ENCODE peak calls at places on chromosomes 16 and 17, in eight cellular contexts. H, X, B, C, D, L, F and S are unnamed samples. For H3K36me3, the result is how much of the 10 kb centered on the place peaks cover.

GRCh38 chr17:7045492-7046126 is 1.7 kb upstream of the SLC16A11 start:
- DNase-seq in X (peak), F (no peak), L (peak), C (no peak), D (peak), B (no peak), H (peak), S (no peak)

GRCh38 chr17:3892095-3892998 is 506 bp downstream of the CAMKK1 start:
- DNase-seq in F (peak), C (peak), D (peak), H (peak), L (peak), X (no peak), B (peak), S (peak)

GRCh38 chr17:29549169-29549935 is 17.5 kb downstream of the ABHD15 start:
- DNase-seq in D (peak), B (no peak), F (no peak), L (no peak), C (no peak), X (no peak), H (no peak), S (no peak)

GRCh38 chr16:56513972-56514371 is 5.9 kb downstream of the BBS2 start:
- DNase-seq in L (peak), F (no peak), B (peak), D (peak), H (peak), X (peak), C (peak), S (no peak)

GRCh38 chr17:61806081-61806828 is 57.1 kb downstream of the BRIP1 start:
- DNase-seq in F (no peak), L (no peak), H (no peak), X (no peak), B (no peak), D (no peak), C (no peak), S (no peak)

GRCh38 chr16:19396555-19397011 is 21.1 kb upstream of the TMC5 start:
- DNase-seq in X (no peak), C (no peak), B (peak), L (peak), D (no peak), H (peak), F (no peak), S (no peak)

GRCh38 chr17:3796110-3796821 is 4.7 kb downstream of the ITGAE start:
- DNase-seq in D (no peak), H (peak), C (no peak), X (no peak), F (no peak), B (peak), L (peak), S (no peak)

GRCh38 chr16:11498683-11499082 is 88.0 kb downstream of the LITAF start:
- DNase-seq in H (peak), C (no peak), B (no peak), D (no peak), X (no peak), L (no peak), F (no peak), S (no peak)

GRCh38 chr16:56551796-56552738 is 12.8 kb upstream of the MT4 start:
- DNase-seq in L (peak), X (no peak), B (peak), F (no peak), C (peak), H (peak), D (no peak), S (no peak)

GRCh38 chr17:7910281-7910680 is 5.8 kb downstream of the RNF227 start:
- DNase-seq in L (no peak), D (no peak), X (no peak), B (no peak), C (no peak), F (no peak), H (no peak), S (no peak)

GRCh38 chr17:2237960-2238359 is 65.6 kb downstream of the SMG6 start:
- DNase-seq in D (no peak), F (no peak), L (no peak), C (no peak), X (no peak), B (no peak), H (no peak), S (no peak)

GRCh38 chr17:78947235-78948153 is 22.3 kb upstream of the TIMP2 start:
- DNase-seq in H (peak), D (no peak), L (peak), B (no peak), X (no peak), F (no peak), C (no peak), S (no peak)

DNA sequence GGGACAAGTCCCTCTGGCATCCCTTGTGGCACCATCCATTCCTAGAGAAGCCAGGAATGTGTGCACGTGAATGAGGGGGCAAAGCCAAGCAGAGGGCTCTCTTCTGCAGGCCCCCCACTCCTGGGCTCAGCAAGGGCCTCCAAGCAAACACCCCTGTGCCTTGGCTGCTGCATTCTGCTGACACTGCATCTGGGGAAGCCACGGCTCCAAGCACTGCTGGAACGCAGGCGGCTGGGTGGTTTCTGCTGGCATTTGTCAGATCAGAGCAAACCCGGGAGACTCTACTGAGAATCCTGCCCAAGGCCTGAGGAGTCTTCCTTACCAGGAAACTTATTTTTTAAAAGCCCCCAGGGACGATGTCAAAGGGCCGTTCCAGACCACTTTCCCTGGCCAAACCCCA is 23.3 kb downstream of the ATP6V0D1 start:
- DNase-seq in L (no peak), H (no peak), D (no peak), F (no peak), X (no peak), B (no peak), C (no peak), S (no peak)
- H3K36me3 ChIP-seq in L (under half), H (under half), D (under half), F (under half), X (under half), B (under half), C (under half), S (under half)

DNA sequence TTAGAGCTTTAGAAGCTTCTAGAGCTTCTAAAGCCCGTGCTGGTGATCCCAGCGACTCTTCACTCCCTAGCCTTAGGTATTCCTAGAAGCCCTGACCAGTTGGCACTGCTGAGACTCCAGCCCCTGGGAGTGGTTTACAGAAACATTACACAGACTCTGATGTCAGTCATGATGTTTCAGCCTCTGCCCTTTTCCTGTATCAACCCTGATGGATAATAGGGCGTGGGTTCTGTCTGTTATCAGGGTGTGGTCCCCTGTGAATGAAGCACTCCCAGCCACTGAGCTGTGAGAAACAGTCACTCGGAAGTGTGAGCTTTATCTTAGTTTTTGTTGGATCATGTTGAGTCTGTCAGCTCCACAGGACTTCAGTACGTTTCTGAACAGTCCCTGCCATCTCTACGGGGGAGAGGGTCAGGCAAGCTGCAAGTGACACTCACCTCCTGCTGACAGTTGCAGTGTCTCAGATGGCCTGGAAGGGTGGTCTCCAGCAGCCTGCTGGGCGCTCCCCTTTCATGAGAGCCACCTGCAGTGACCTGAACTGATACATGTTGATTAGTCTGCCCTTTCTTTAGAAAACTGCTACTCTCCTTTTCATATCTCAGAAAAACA is 12.8 kb downstream of the GOSR2 start:
- DNase-seq in H (no peak), D (no peak), F (no peak), L (peak), C (no peak), X (no peak), B (no peak), S (no peak)
- TF ChIP-seq POLR2A in H (no peak), D (no peak), F (no peak), L (no peak), C (no peak), X (no peak), B (no peak), S (no peak)

DNA sequence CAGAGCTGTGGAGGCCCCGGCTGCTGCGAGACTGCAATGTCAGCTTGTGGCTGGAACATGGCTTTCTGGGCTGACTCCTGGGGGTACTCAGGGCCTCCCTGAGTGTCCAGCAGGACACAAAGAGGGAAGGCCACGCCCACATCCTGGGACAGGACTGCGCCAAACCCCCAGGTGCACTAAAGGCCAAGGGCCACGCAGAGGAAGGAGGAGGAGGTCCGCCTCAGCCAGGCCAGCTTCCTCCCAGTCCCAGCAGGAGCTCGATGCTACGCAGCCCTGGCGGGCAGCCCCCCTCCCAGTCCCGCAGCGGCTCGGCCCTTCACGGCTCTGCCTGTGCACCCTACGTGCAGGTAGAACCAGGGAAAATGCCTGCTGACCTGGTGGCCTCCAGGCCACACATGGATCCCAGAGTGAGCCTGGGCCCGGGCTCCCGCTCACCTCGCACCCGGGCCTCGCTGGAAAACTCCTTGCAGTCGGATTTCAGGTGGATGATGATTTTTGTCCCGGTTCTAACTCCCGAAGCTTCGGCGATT is 21.2 kb downstream of the DNASE1 start:
- DNase-seq in D (no peak), B (no peak), L (no peak), H (no peak), C (no peak), X (no peak), F (no peak), S (no peak)
- H3K36me3 ChIP-seq in D (half or more), B (under half), L (half or more), H (under half), C (half or more), X (under half), F (under half), S (half or more)

DNA sequence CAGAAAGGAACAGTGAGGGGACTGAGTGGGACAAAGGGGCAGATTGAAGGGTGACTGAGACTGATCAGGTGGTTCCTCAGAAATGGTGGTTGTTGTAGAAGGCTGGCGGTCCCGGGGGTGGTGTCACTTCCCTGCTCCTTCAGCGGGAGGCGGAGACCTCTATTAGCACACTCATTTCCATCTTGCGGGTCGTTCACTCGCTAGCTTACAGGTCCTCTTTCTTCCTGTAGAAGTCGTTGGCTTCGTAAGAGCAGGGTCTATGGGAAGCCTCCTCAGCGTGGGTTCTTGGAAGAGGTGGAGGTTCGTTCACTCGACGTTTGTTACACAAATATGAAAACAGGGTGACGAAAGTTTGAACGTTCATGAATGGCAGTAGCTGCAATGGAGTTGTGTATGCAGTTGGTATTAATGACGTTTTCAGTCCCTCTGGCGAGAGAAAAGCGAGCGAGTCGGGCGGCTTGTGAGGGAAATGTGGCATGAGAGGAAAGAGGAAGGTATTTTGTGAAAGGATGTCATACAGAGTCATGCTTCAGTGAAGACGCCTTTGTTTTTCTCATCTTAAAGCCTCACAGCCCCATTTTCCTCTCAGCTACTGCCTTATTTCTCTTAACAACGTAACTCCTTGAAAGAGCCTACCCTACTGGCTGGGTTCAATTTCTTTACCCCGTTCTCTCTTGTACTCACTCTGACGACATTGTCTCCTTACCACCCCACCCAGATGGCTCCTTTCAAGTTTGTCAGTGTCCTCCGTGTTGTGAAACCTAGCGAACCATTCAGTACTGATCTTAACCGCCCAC is 667 bp downstream of the EFCAB13 start:
- DNase-seq in C (peak), X (no peak), L (peak), B (peak), H (peak), F (peak), D (peak), S (peak)
- TF ChIP-seq POLR2A in C (no peak), X (no peak), L (no peak), B (no peak), H (no peak), F (no peak), D (no peak), S (no peak)

GRCh38 chr17:80889231-80889896 is 102.3 kb upstream of the CHMP6 start:
- DNase-seq in X (no peak), H (no peak), C (no peak), L (no peak), F (no peak), B (no peak), D (no peak), S (no peak)

GRCh38 chr17:80887639-80888175 is 103.9 kb upstream of the CHMP6 start:
- DNase-seq in L (no peak), F (no peak), B (no peak), X (no peak), D (no peak), H (no peak), C (no peak), S (no peak)

GRCh38 chr17:80889897-80890550 is 101.6 kb upstream of the CHMP6 start:
- DNase-seq in L (no peak), H (no peak), X (no peak), B (no peak), C (no peak), D (no peak), F (no peak), S (no peak)

GRCh38 chr17:80886641-80887573 is 104.7 kb upstream of the CHMP6 start:
- DNase-seq in C (no peak), F (no peak), D (no peak), L (no peak), B (no peak), X (no peak), H (no peak), S (no peak)

DNA sequence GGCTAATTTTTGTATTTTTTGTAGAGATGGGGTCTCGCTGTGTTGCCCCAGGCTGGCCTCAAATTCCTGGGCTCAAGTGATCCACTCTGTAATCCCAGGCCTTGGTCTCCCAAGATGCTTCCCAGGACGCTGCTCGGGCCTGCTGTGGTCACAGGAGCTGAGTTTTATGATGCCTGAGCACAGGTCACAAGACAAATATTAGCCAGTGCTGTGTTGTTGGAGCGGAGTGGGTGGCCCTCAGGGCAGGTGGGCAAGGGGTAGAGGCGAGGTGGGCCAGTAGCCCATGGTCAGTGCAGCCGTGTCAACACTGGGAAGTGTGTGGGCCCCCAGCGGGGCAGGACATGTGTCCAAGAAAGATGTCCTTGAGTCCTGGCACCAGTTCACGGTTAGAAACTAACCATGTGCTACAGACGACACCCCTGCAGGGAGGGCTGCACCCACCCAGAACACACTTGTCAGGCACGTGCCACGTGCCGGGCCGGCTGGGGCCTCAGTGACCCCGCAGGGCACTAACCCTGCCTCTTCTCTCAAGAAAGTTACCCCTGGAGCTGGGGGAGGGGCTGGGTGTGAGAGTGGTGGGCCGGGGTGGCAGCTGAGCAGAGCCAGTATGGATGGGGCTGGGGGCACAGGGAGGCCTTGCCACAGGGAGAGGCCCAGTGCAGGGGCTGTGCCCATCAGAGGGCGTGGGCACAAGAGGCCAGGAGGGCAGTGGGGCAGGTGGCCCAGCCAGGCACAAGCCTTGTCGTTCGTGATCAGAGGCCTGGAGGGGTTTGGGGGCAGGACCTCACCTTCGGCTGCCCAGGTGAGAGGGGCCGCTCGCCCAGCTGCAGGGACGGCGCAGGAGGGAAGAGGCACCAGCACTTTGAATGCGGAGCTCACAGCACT is 103.1 kb upstream of the CHMP6 start:
- DNase-seq in H (no peak), B (no peak), F (no peak), D (no peak), C (no peak), L (no peak), X (no peak), S (no peak)
- H3K36me3 ChIP-seq in H (under half), B (under half), F (under half), D (under half), C (under half), L (under half), X (under half), S (half or more)

GRCh38 chr17:40548982-40549680 is 16.1 kb downstream of the CCR7 start:
- DNase-seq in F (peak), L (peak), D (peak), X (no peak), C (peak), B (peak), H (peak), S (peak)
- TF ChIP-seq POLR2A in F (no peak), L (no peak), D (peak), X (no peak), C (no peak), B (no peak), H (no peak), S (no peak)

GRCh38 chr16:87734644-87735043 is 31.1 kb downstream of the KLHDC4 start:
- DNase-seq in H (no peak), C (no peak), X (no peak), L (no peak), B (no peak), F (no peak), D (no peak), S (no peak)

GRCh38 chr16:87739801-87740200 is 26.0 kb downstream of the KLHDC4 start:
- DNase-seq in D (no peak), C (no peak), L (no peak), X (no peak), H (no peak), B (no peak), F (no peak), S (no peak)

GRCh38 chr16:87735270-87736002 is 30.4 kb downstream of the KLHDC4 start:
- DNase-seq in B (no peak), C (no peak), D (no peak), L (no peak), H (no peak), F (no peak), X (no peak), S (no peak)

GRCh38 chr16:87733190-87733589 is 32.6 kb downstream of the KLHDC4 start:
- DNase-seq in C (no peak), L (no peak), F (no peak), H (no peak), D (no peak), B (no peak), X (no peak), S (no peak)

GRCh38 chr16:87736003-87736382 is 29.8 kb downstream of the KLHDC4 start:
- DNase-seq in X (no peak), D (no peak), F (no peak), B (no peak), C (no peak), L (no peak), H (no peak), S (no peak)
- H3K36me3 ChIP-seq in X (under half), D (under half), F (under half), B (under half), C (under half), L (under half), H (under half), S (under half)

GRCh38 chr16:64809876-64810629 is 311.8 kb downstream of the CDH11 start:
- DNase-seq in F (no peak), B (no peak), L (no peak), C (no peak), D (no peak), X (no peak), H (no peak), S (no peak)

GRCh38 chr16:64808474-64808873 is 313.4 kb downstream of the CDH11 start:
- DNase-seq in D (no peak), H (no peak), F (no peak), C (no peak), L (no peak), X (no peak), B (no peak), S (no peak)
- TF ChIP-seq POLR2A in D (no peak), H (no peak), F (no peak), C (no peak), L (no peak), X (no peak), B (no peak), S (no peak)

GRCh38 chr16:200388-200787 is 20.1 kb downstream of the HBQ1 start:
- DNase-seq in L (no peak), D (peak), C (no peak), B (no peak), F (no peak), H (no peak), X (no peak), S (no peak)
- H3K36me3 ChIP-seq in L (half or more), D (under half), C (half or more), B (under half), F (under half), H (under half), X (under half), S (half or more)